ENCODE peak calls at places on chromosomes 7 and 10, in seven cellular contexts. One of them, this sample, is unnamed.

GRCh38 chr7:140261522-140261921 is 84.7 kb upstream of the KDM7A start:
- DNase-seq in left ventricle myocardium superior: no peak
- DNase-seq in activated T-helper 1 cell treated with Interleukin-2 at 50 U/mL for 16 hours: no peak
- DNase-seq in AG10803: no peak
- DNase-seq in nephron progenitor cell: no peak
- DNase-seq in NCI-H1092 treated with DMSO at 0.1 percent for 48 hours: no peak
- DNase-seq in hepatic stellate cell: no peak
- DNase-seq in this sample: no peak

GRCh38 chr10:27513451-27514191 is 9.5 kb downstream of the RAB18 start:
- DNase-seq in NCI-H1092 treated with DMSO at 0.1 percent for 48 hours: no peak
- DNase-seq in activated T-helper 1 cell treated with Interleukin-2 at 50 U/mL for 16 hours: no peak
- DNase-seq in nephron progenitor cell: no peak
- DNase-seq in hepatic stellate cell: no peak
- DNase-seq in AG10803: peak
- DNase-seq in left ventricle myocardium superior: no peak
- DNase-seq in this sample: no peak

GRCh38 chr10:123882177-123882576 is 9.4 kb downstream of the CPXM2 start:
- DNase-seq in AG10803: no peak
- DNase-seq in hepatic stellate cell: no peak
- DNase-seq in NCI-H1092 treated with DMSO at 0.1 percent for 48 hours: no peak
- DNase-seq in nephron progenitor cell: no peak
- DNase-seq in left ventricle myocardium superior: no peak
- DNase-seq in activated T-helper 1 cell treated with Interleukin-2 at 50 U/mL for 16 hours: no peak
- DNase-seq in this sample: no peak

GRCh38 chr10:30454744-30455498 is 20.9 kb downstream of the MAP3K8 start:
- DNase-seq in left ventricle myocardium superior: no peak
- DNase-seq in activated T-helper 1 cell treated with Interleukin-2 at 50 U/mL for 16 hours: no peak
- DNase-seq in AG10803: peak
- DNase-seq in NCI-H1092 treated with DMSO at 0.1 percent for 48 hours: no peak
- DNase-seq in hepatic stellate cell: peak
- DNase-seq in nephron progenitor cell: no peak
- DNase-seq in this sample: no peak

GRCh38 chr7:17773289-17773626 is 167.0 kb downstream of the SNX13 start:
- DNase-seq in NCI-H1092 treated with DMSO at 0.1 percent for 48 hours: no peak
- DNase-seq in activated T-helper 1 cell treated with Interleukin-2 at 50 U/mL for 16 hours: no peak
- DNase-seq in left ventricle myocardium superior: no peak
- DNase-seq in nephron progenitor cell: no peak
- DNase-seq in AG10803: peak
- DNase-seq in hepatic stellate cell: peak
- DNase-seq in this sample: no peak

GRCh38 chr10:23892296-23892695 is 316.6 kb upstream of the KIAA1217 start:
- DNase-seq in AG10803: peak
- DNase-seq in NCI-H1092 treated with DMSO at 0.1 percent for 48 hours: no peak
- DNase-seq in nephron progenitor cell: no peak
- DNase-seq in left ventricle myocardium superior: no peak
- DNase-seq in hepatic stellate cell: no peak
- DNase-seq in activated T-helper 1 cell treated with Interleukin-2 at 50 U/mL for 16 hours: no peak
- DNase-seq in this sample: no peak

GRCh38 chr10:48627984-48628609 is 23.2 kb upstream of the ARHGAP22 start:
- DNase-seq in nephron progenitor cell: no peak
- DNase-seq in AG10803: peak
- DNase-seq in left ventricle myocardium superior: no peak
- DNase-seq in activated T-helper 1 cell treated with Interleukin-2 at 50 U/mL for 16 hours: no peak
- DNase-seq in hepatic stellate cell: no peak
- DNase-seq in NCI-H1092 treated with DMSO at 0.1 percent for 48 hours: no peak
- DNase-seq in this sample: no peak

GRCh38 chr10:114095676-114096331 is 52.1 kb downstream of the ADRB1 start:
- DNase-seq in NCI-H1092 treated with DMSO at 0.1 percent for 48 hours: no peak
- DNase-seq in activated T-helper 1 cell treated with Interleukin-2 at 50 U/mL for 16 hours: no peak
- DNase-seq in AG10803: no peak
- DNase-seq in hepatic stellate cell: no peak
- DNase-seq in left ventricle myocardium superior: no peak
- DNase-seq in nephron progenitor cell: no peak
- DNase-seq in this sample: no peak

GRCh38 chr10:7773845-7774801 is 13.7 kb downstream of the KIN start:
- DNase-seq in hepatic stellate cell: no peak
- DNase-seq in NCI-H1092 treated with DMSO at 0.1 percent for 48 hours: peak
- DNase-seq in AG10803: no peak
- DNase-seq in activated T-helper 1 cell treated with Interleukin-2 at 50 U/mL for 16 hours: no peak
- DNase-seq in left ventricle myocardium superior: peak
- DNase-seq in nephron progenitor cell: no peak
- DNase-seq in this sample: no peak

GRCh38 chr10:112759519-112759918 is 190.5 kb upstream of the TCF7L2 start:
- DNase-seq in AG10803: no peak
- DNase-seq in nephron progenitor cell: no peak
- DNase-seq in activated T-helper 1 cell treated with Interleukin-2 at 50 U/mL for 16 hours: no peak
- DNase-seq in left ventricle myocardium superior: no peak
- DNase-seq in NCI-H1092 treated with DMSO at 0.1 percent for 48 hours: no peak
- DNase-seq in hepatic stellate cell: no peak
- DNase-seq in this sample: no peak

GRCh38 chr10:130772676-130773075 is 538.8 kb downstream of the TCERG1L start:
- DNase-seq in nephron progenitor cell: no peak
- DNase-seq in NCI-H1092 treated with DMSO at 0.1 percent for 48 hours: no peak
- DNase-seq in activated T-helper 1 cell treated with Interleukin-2 at 50 U/mL for 16 hours: no peak
- DNase-seq in AG10803: no peak
- DNase-seq in hepatic stellate cell: no peak
- DNase-seq in left ventricle myocardium superior: no peak
- DNase-seq in this sample: no peak

GRCh38 chr7:139716156-139716942 is 61.4 kb downstream of the HIPK2 start:
- DNase-seq in NCI-H1092 treated with DMSO at 0.1 percent for 48 hours: no peak
- DNase-seq in nephron progenitor cell: no peak
- DNase-seq in activated T-helper 1 cell treated with Interleukin-2 at 50 U/mL for 16 hours: no peak
- DNase-seq in hepatic stellate cell: no peak
- DNase-seq in left ventricle myocardium superior: no peak
- DNase-seq in AG10803: no peak
- DNase-seq in this sample: no peak

GRCh38 chr7:121107923-121108498 is 119.5 kb downstream of the CPED1 start:
- DNase-seq in nephron progenitor cell: peak
- DNase-seq in left ventricle myocardium superior: no peak
- DNase-seq in hepatic stellate cell: no peak
- DNase-seq in activated T-helper 1 cell treated with Interleukin-2 at 50 U/mL for 16 hours: no peak
- DNase-seq in AG10803: peak
- DNase-seq in NCI-H1092 treated with DMSO at 0.1 percent for 48 hours: peak
- DNase-seq in this sample: no peak

GRCh38 chr7:40716052-40716451 is 581.2 kb downstream of the SUGCT start:
- DNase-seq in NCI-H1092 treated with DMSO at 0.1 percent for 48 hours: no peak
- DNase-seq in hepatic stellate cell: no peak
- DNase-seq in AG10803: peak
- DNase-seq in activated T-helper 1 cell treated with Interleukin-2 at 50 U/mL for 16 hours: no peak
- DNase-seq in nephron progenitor cell: no peak
- DNase-seq in left ventricle myocardium superior: no peak
- DNase-seq in this sample: no peak

GRCh38 chr7:158259671-158260423 is 327.8 kb downstream of the PTPRN2 start:
- DNase-seq in AG10803: no peak
- DNase-seq in left ventricle myocardium superior: no peak
- DNase-seq in nephron progenitor cell: no peak
- DNase-seq in NCI-H1092 treated with DMSO at 0.1 percent for 48 hours: no peak
- DNase-seq in activated T-helper 1 cell treated with Interleukin-2 at 50 U/mL for 16 hours: no peak
- DNase-seq in hepatic stellate cell: no peak
- DNase-seq in this sample: no peak

GRCh38 chr10:95729323-95730055 is 26.5 kb upstream of the ENTPD1 start:
- DNase-seq in NCI-H1092 treated with DMSO at 0.1 percent for 48 hours: no peak
- DNase-seq in nephron progenitor cell: no peak
- DNase-seq in AG10803: no peak
- DNase-seq in activated T-helper 1 cell treated with Interleukin-2 at 50 U/mL for 16 hours: no peak
- DNase-seq in hepatic stellate cell: no peak
- DNase-seq in left ventricle myocardium superior: no peak
- DNase-seq in this sample: no peak

GRCh38 chr7:48183370-48183743 is 12.1 kb downstream of the ABCA13 start:
- DNase-seq in left ventricle myocardium superior: no peak
- DNase-seq in AG10803: peak
- DNase-seq in NCI-H1092 treated with DMSO at 0.1 percent for 48 hours: no peak
- DNase-seq in activated T-helper 1 cell treated with Interleukin-2 at 50 U/mL for 16 hours: no peak
- DNase-seq in nephron progenitor cell: no peak
- DNase-seq in hepatic stellate cell: no peak
- DNase-seq in this sample: no peak

GRCh38 chr7:102304668-102305067 is 18.0 kb downstream of the SH2B2 start:
- DNase-seq in left ventricle myocardium superior: peak
- DNase-seq in nephron progenitor cell: no peak
- DNase-seq in NCI-H1092 treated with DMSO at 0.1 percent for 48 hours: no peak
- DNase-seq in AG10803: no peak
- DNase-seq in hepatic stellate cell: no peak
- DNase-seq in activated T-helper 1 cell treated with Interleukin-2 at 50 U/mL for 16 hours: no peak
- DNase-seq in this sample: no peak

GRCh38 chr7:144531181-144531580 is 127.7 kb upstream of the NOBOX start:
- DNase-seq in activated T-helper 1 cell treated with Interleukin-2 at 50 U/mL for 16 hours: no peak
- DNase-seq in hepatic stellate cell: no peak
- DNase-seq in AG10803: no peak
- DNase-seq in NCI-H1092 treated with DMSO at 0.1 percent for 48 hours: no peak
- DNase-seq in left ventricle myocardium superior: no peak
- DNase-seq in nephron progenitor cell: no peak
- DNase-seq in this sample: no peak

GRCh38 chr7:94360926-94361325 is 33.8 kb upstream of the COL1A2 start:
- DNase-seq in hepatic stellate cell: no peak
- DNase-seq in left ventricle myocardium superior: no peak
- DNase-seq in activated T-helper 1 cell treated with Interleukin-2 at 50 U/mL for 16 hours: no peak
- DNase-seq in nephron progenitor cell: no peak
- DNase-seq in NCI-H1092 treated with DMSO at 0.1 percent for 48 hours: no peak
- DNase-seq in AG10803: no peak
- DNase-seq in this sample: no peak

GRCh38 chr10:67306588-67307205 is 380.9 kb downstream of the LRRTM3 start:
- DNase-seq in AG10803: no peak
- DNase-seq in left ventricle myocardium superior: no peak
- DNase-seq in NCI-H1092 treated with DMSO at 0.1 percent for 48 hours: no peak
- DNase-seq in nephron progenitor cell: no peak
- DNase-seq in hepatic stellate cell: peak
- DNase-seq in activated T-helper 1 cell treated with Interleukin-2 at 50 U/mL for 16 hours: no peak
- DNase-seq in this sample: peak

GRCh38 chr7:50768470-50769159 is 14.1 kb downstream of the GRB10 start:
- DNase-seq in nephron progenitor cell: no peak
- DNase-seq in AG10803: no peak
- DNase-seq in NCI-H1092 treated with DMSO at 0.1 percent for 48 hours: no peak
- DNase-seq in activated T-helper 1 cell treated with Interleukin-2 at 50 U/mL for 16 hours: no peak
- DNase-seq in hepatic stellate cell: no peak
- DNase-seq in left ventricle myocardium superior: no peak
- DNase-seq in this sample: no peak

GRCh38 chr10:21954690-21955089 is 48.8 kb downstream of the DNAJC1 start:
- DNase-seq in hepatic stellate cell: no peak
- DNase-seq in activated T-helper 1 cell treated with Interleukin-2 at 50 U/mL for 16 hours: no peak
- DNase-seq in left ventricle myocardium superior: no peak
- DNase-seq in nephron progenitor cell: no peak
- DNase-seq in NCI-H1092 treated with DMSO at 0.1 percent for 48 hours: no peak
- DNase-seq in AG10803: no peak
- DNase-seq in this sample: no peak

GRCh38 chr10:111086602-111087001 is 9.8 kb downstream of the ADRA2A start:
- DNase-seq in left ventricle myocardium superior: no peak
- DNase-seq in AG10803: no peak
- DNase-seq in hepatic stellate cell: no peak
- DNase-seq in activated T-helper 1 cell treated with Interleukin-2 at 50 U/mL for 16 hours: no peak
- DNase-seq in NCI-H1092 treated with DMSO at 0.1 percent for 48 hours: no peak
- DNase-seq in nephron progenitor cell: no peak
- DNase-seq in this sample: no peak

GRCh38 chr10:60123172-60123571 is 216.8 kb upstream of the CCDC6 start:
- DNase-seq in nephron progenitor cell: no peak
- DNase-seq in NCI-H1092 treated with DMSO at 0.1 percent for 48 hours: no peak
- DNase-seq in activated T-helper 1 cell treated with Interleukin-2 at 50 U/mL for 16 hours: no peak
- DNase-seq in AG10803: peak
- DNase-seq in left ventricle myocardium superior: no peak
- DNase-seq in hepatic stellate cell: peak
- DNase-seq in this sample: no peak

GRCh38 chr7:117372073-117372472 is 49.2 kb upstream of the WNT2 start:
- DNase-seq in activated T-helper 1 cell treated with Interleukin-2 at 50 U/mL for 16 hours: no peak
- DNase-seq in hepatic stellate cell: no peak
- DNase-seq in nephron progenitor cell: no peak
- DNase-seq in AG10803: no peak
- DNase-seq in NCI-H1092 treated with DMSO at 0.1 percent for 48 hours: no peak
- DNase-seq in left ventricle myocardium superior: no peak
- DNase-seq in this sample: no peak

GRCh38 chr10:28796606-28797512 is 119.5 kb downstream of the BAMBI start:
- DNase-seq in left ventricle myocardium superior: peak
- DNase-seq in nephron progenitor cell: no peak
- DNase-seq in hepatic stellate cell: peak
- DNase-seq in AG10803: peak
- DNase-seq in activated T-helper 1 cell treated with Interleukin-2 at 50 U/mL for 16 hours: no peak
- DNase-seq in NCI-H1092 treated with DMSO at 0.1 percent for 48 hours: no peak
- DNase-seq in this sample: no peak

GRCh38 chr10:93859049-93859655 is 34.6 kb upstream of the SLC35G1 start:
- DNase-seq in AG10803: no peak
- DNase-seq in NCI-H1092 treated with DMSO at 0.1 percent for 48 hours: no peak
- DNase-seq in activated T-helper 1 cell treated with Interleukin-2 at 50 U/mL for 16 hours: no peak
- DNase-seq in left ventricle myocardium superior: no peak
- DNase-seq in hepatic stellate cell: no peak
- DNase-seq in nephron progenitor cell: no peak
- DNase-seq in this sample: no peak

GRCh38 chr7:35261476-35262285 is 7.8 kb upstream of the TBX20 start:
- DNase-seq in nephron progenitor cell: peak
- DNase-seq in left ventricle myocardium superior: peak
- DNase-seq in activated T-helper 1 cell treated with Interleukin-2 at 50 U/mL for 16 hours: no peak
- DNase-seq in NCI-H1092 treated with DMSO at 0.1 percent for 48 hours: no peak
- DNase-seq in hepatic stellate cell: no peak
- DNase-seq in AG10803: no peak
- DNase-seq in this sample: no peak

GRCh38 chr10:21870849-21871248 is 132.7 kb downstream of the DNAJC1 start:
- DNase-seq in left ventricle myocardium superior: no peak
- DNase-seq in activated T-helper 1 cell treated with Interleukin-2 at 50 U/mL for 16 hours: no peak
- DNase-seq in AG10803: no peak
- DNase-seq in hepatic stellate cell: no peak
- DNase-seq in NCI-H1092 treated with DMSO at 0.1 percent for 48 hours: no peak
- DNase-seq in nephron progenitor cell: no peak
- DNase-seq in this sample: no peak

GRCh38 chr7:71982847-71983246 is 429.3 kb downstream of the CALN1 start:
- DNase-seq in NCI-H1092 treated with DMSO at 0.1 percent for 48 hours: no peak
- DNase-seq in nephron progenitor cell: no peak
- DNase-seq in hepatic stellate cell: no peak
- DNase-seq in left ventricle myocardium superior: no peak
- DNase-seq in AG10803: no peak
- DNase-seq in activated T-helper 1 cell treated with Interleukin-2 at 50 U/mL for 16 hours: no peak
- DNase-seq in this sample: no peak

GRCh38 chr7:149838992-149839408 is 825 bp downstream of the ZNF862 start:
- DNase-seq in hepatic stellate cell: no peak
- DNase-seq in activated T-helper 1 cell treated with Interleukin-2 at 50 U/mL for 16 hours: no peak
- DNase-seq in nephron progenitor cell: no peak
- DNase-seq in AG10803: peak
- DNase-seq in left ventricle myocardium superior: no peak
- DNase-seq in NCI-H1092 treated with DMSO at 0.1 percent for 48 hours: peak
- DNase-seq in this sample: no peak

GRCh38 chr7:139937685-139938084 is 108.6 kb downstream of the TBXAS1 start:
- DNase-seq in nephron progenitor cell: no peak
- DNase-seq in AG10803: no peak
- DNase-seq in left ventricle myocardium superior: no peak
- DNase-seq in activated T-helper 1 cell treated with Interleukin-2 at 50 U/mL for 16 hours: no peak
- DNase-seq in hepatic stellate cell: no peak
- DNase-seq in NCI-H1092 treated with DMSO at 0.1 percent for 48 hours: no peak
- DNase-seq in this sample: no peak

GRCh38 chr10:29765330-29765729 is 130.6 kb upstream of the SVIL start:
- DNase-seq in hepatic stellate cell: no peak
- DNase-seq in activated T-helper 1 cell treated with Interleukin-2 at 50 U/mL for 16 hours: no peak
- DNase-seq in NCI-H1092 treated with DMSO at 0.1 percent for 48 hours: no peak
- DNase-seq in left ventricle myocardium superior: no peak
- DNase-seq in AG10803: no peak
- DNase-seq in nephron progenitor cell: no peak
- DNase-seq in this sample: no peak

GRCh38 chr10:32957341-32958084 is 517 bp downstream of the ITGB1 start:
- DNase-seq in nephron progenitor cell: peak
- DNase-seq in left ventricle myocardium superior: peak
- DNase-seq in activated T-helper 1 cell treated with Interleukin-2 at 50 U/mL for 16 hours: peak
- DNase-seq in AG10803: peak
- DNase-seq in NCI-H1092 treated with DMSO at 0.1 percent for 48 hours: peak
- DNase-seq in hepatic stellate cell: peak
- DNase-seq in this sample: no peak

This sample was measured in iPS DF 6.9.